ENCODE peak calls at places on chromosomes 11 and 22, in four cellular contexts. One of them, this sample, is unnamed.

GRCh38 chr11:76164861-76165751 is 41.2 kb downstream of the WNT11 start:
- DNase-seq in mucosa of gallbladder: no peak
- DNase-seq in ovary: no peak
- DNase-seq in NCI-H2171: no peak
- DNase-seq in this sample: no peak

GRCh38 chr11:30326114-30326783 is 3.3 kb downstream of the ARL14EP start:
- DNase-seq in mucosa of gallbladder: no peak
- DNase-seq in ovary: no peak
- DNase-seq in NCI-H2171: no peak
- DNase-seq in this sample: no peak

GRCh38 chr11:57597971-57598830 is 716 bp downstream of the SERPING1 start:
- DNase-seq in mucosa of gallbladder: peak
- DNase-seq in ovary: peak
- DNase-seq in NCI-H2171: peak
- DNase-seq in this sample: no peak

GRCh38 chr22:41994506-41994905 is 4.1 kb upstream of the WBP2NL start:
- DNase-seq in mucosa of gallbladder: no peak
- DNase-seq in ovary: no peak
- DNase-seq in NCI-H2171: no peak
- DNase-seq in this sample: no peak

GRCh38 chr11:73978576-73979086 is 4.0 kb downstream of the UCP2 start:
- DNase-seq in mucosa of gallbladder: no peak
- DNase-seq in ovary: peak
- DNase-seq in NCI-H2171: no peak
- DNase-seq in this sample: no peak

GRCh38 chr11:70230151-70230839 is 27.2 kb downstream of the FADD start:
- DNase-seq in mucosa of gallbladder: no peak
- DNase-seq in ovary: no peak
- DNase-seq in NCI-H2171: no peak
- DNase-seq in this sample: no peak

GRCh38 chr22:20530368-20531153 is 23.2 kb downstream of the MED15 start:
- DNase-seq in mucosa of gallbladder: no peak
- DNase-seq in ovary: no peak
- DNase-seq in NCI-H2171: no peak
- DNase-seq in this sample: no peak

GRCh38 chr11:71447791-71448256 is 369 bp downstream of the DHCR7 start:
- DNase-seq in mucosa of gallbladder: peak
- DNase-seq in ovary: no peak
- DNase-seq in NCI-H2171: peak
- DNase-seq in this sample: no peak

GRCh38 chr11:121249039-121249663 is 43.4 kb upstream of the SC5D start:
- DNase-seq in mucosa of gallbladder: no peak
- DNase-seq in ovary: peak
- DNase-seq in NCI-H2171: no peak
- DNase-seq in this sample: peak

GRCh38 chr11:122853971-122854446 is 15.7 kb downstream of the CRTAM start:
- DNase-seq in mucosa of gallbladder: peak
- DNase-seq in ovary: peak
- DNase-seq in NCI-H2171: peak
- DNase-seq in this sample: peak

GRCh38 chr11:36228689-36229088 is 60.5 kb downstream of the COMMD9 start:
- DNase-seq in mucosa of gallbladder: no peak
- DNase-seq in ovary: no peak
- DNase-seq in NCI-H2171: no peak
- DNase-seq in this sample: no peak